ENCODE peak calls at places on chromosomes 5 and 9, in seven cellular contexts. S, V, J, R, B, T and K are unnamed samples.

GRCh38 chr9:2574215-2574614 is 47.4 kb upstream of the VLDLR start:
- DNase-seq in S (no peak), V (no peak), J (no peak), R (no peak), B (no peak), T (no peak), K (no peak)

GRCh38 chr5:141919218-141920129 is 4.2 kb upstream of the DELE1 start:
- DNase-seq in S (no peak), V (no peak), J (no peak), R (no peak), B (no peak), T (no peak), K (no peak)

GRCh38 chr5:956941-957729 is 51.5 kb upstream of the NKD2 start:
- DNase-seq in S (no peak), V (no peak), J (peak), R (peak), B (peak), T (peak), K (peak)

GRCh38 chr5:37900692-37901091 is 60.9 kb upstream of the GDNF start:
- DNase-seq in S (no peak), V (peak), J (peak), R (peak), B (no peak), T (no peak), K (peak)

GRCh38 chr9:77399964-77400363 is 222.6 kb downstream of the VPS13A start:
- DNase-seq in S (no peak), V (no peak), J (no peak), R (no peak), B (no peak), T (no peak), K (no peak)

GRCh38 chr9:87827341-87827740 is 55.3 kb upstream of the SPATA31E1 start:
- DNase-seq in S (no peak), V (no peak), J (no peak), R (no peak), B (no peak), T (no peak), K (no peak)

GRCh38 chr5:92944903-92945629 is 636.0 kb downstream of the NR2F1-AS1 start:
- DNase-seq in S (no peak), V (no peak), J (no peak), R (peak), B (peak), T (peak), K (peak)

GRCh38 chr5:14118551-14119320 is 24.4 kb upstream of the TRIO start:
- DNase-seq in S (no peak), V (no peak), J (peak), R (peak), B (no peak), T (no peak), K (no peak)

GRCh38 chr9:121059998-121060636 is 10.0 kb upstream of the C5 start:
- DNase-seq in S (no peak), V (peak), J (no peak), R (peak), B (no peak), T (peak), K (peak)

GRCh38 chr9:118577121-118577520 is 792.1 kb downstream of the BRINP1 start:
- DNase-seq in S (no peak), V (no peak), J (no peak), R (peak), B (no peak), T (no peak), K (peak)

GRCh38 chr5:72178910-72179815 is 71.9 kb downstream of the MAP1B start:
- DNase-seq in S (no peak), V (no peak), J (no peak), R (peak), B (peak), T (peak), K (peak)

GRCh38 chr9:37066139-37066725 is 32.2 kb upstream of the PAX5 start:
- DNase-seq in S (no peak), V (no peak), J (no peak), R (no peak), B (no peak), T (no peak), K (no peak)

GRCh38 chr5:156907667-156908066 is 55.4 kb downstream of the TIMD4 start:
- DNase-seq in S (no peak), V (no peak), J (no peak), R (no peak), B (no peak), T (no peak), K (no peak)

GRCh38 chr5:57900356-57900944 is 417.8 kb upstream of the ACTBL2 start:
- DNase-seq in S (no peak), V (no peak), J (no peak), R (no peak), B (no peak), T (no peak), K (no peak)

GRCh38 chr5:150313501-150313900 is 10.8 kb upstream of the ARSI start:
- DNase-seq in S (no peak), V (no peak), J (no peak), R (no peak), B (no peak), T (no peak), K (no peak)

GRCh38 chr5:109167586-109167985 is 242.2 kb downstream of the PJA2 start:
- DNase-seq in S (no peak), V (no peak), J (no peak), R (peak), B (no peak), T (no peak), K (no peak)

GRCh38 chr9:121744687-121745395 is 93.4 kb downstream of the DAB2IP start:
- DNase-seq in S (no peak), V (no peak), J (no peak), R (peak), B (no peak), T (peak), K (no peak)

GRCh38 chr5:149425729-149426128 is 46.6 kb upstream of the IL17B start:
- DNase-seq in S (no peak), V (no peak), J (no peak), R (no peak), B (no peak), T (no peak), K (no peak)

GRCh38 chr5:73558950-73559349 is 6.5 kb downstream of the ANKRA2 start:
- DNase-seq in S (no peak), V (no peak), J (no peak), R (no peak), B (no peak), T (no peak), K (peak)

GRCh38 chr5:143826909-143827514 is 15.1 kb downstream of the HMHB1 start:
- DNase-seq in S (no peak), V (no peak), J (no peak), R (no peak), B (peak), T (no peak), K (no peak)

GRCh38 chr9:111158375-111158774 is 120.1 kb upstream of the LPAR1 start:
- DNase-seq in S (no peak), V (no peak), J (no peak), R (peak), B (peak), T (no peak), K (no peak)

GRCh38 chr9:98570663-98571440 is 137.9 kb downstream of the GABBR2 start:
- DNase-seq in S (no peak), V (no peak), J (peak), R (no peak), B (no peak), T (no peak), K (no peak)

GRCh38 chr9:98491778-98492177 is 217.0 kb downstream of the GABBR2 start:
- DNase-seq in S (no peak), V (no peak), J (no peak), R (peak), B (no peak), T (peak), K (peak)

GRCh38 chr5:101535626-101536025 is 632.5 kb upstream of the ST8SIA4 start:
- DNase-seq in S (no peak), V (no peak), J (no peak), R (peak), B (no peak), T (no peak), K (no peak)

GRCh38 chr5:61020415-61020814 is 75.4 kb downstream of the NDUFAF2 start:
- DNase-seq in S (no peak), V (peak), J (no peak), R (no peak), B (no peak), T (no peak), K (no peak)

GRCh38 chr9:4987996-4988421 is 2.9 kb downstream of the JAK2 start:
- DNase-seq in S (no peak), V (peak), J (peak), R (peak), B (peak), T (peak), K (peak)